ENCODE peak calls at places on chromosomes 3 and 15, in ten cellular contexts. D, C, N, G, U, V, R, T, Z and A are unnamed samples.

GRCh38 chr3:41307065-41307464 is 107.8 kb downstream of the CTNNB1 start:
- DNase-seq in D (no peak), C (no peak), N (no peak), G (no peak), U (no peak), V (no peak), R (no peak), T (peak; percentile 30), Z (no peak), A (no peak)

GRCh38 chr3:157046520-157046919 is 113.4 kb downstream of the CCNL1 start:
- DNase-seq in D (no peak), C (no peak), N (no peak), G (no peak), U (peak; percentile 48), V (no peak), R (no peak), T (no peak), Z (no peak), A (no peak)

GRCh38 chr15:99603828-99604227 is 38.0 kb downstream of the MEF2A start:
- DNase-seq in D (no peak), C (no peak), N (no peak), G (no peak), U (no peak), V (no peak), R (no peak), T (no peak), Z (no peak), A (no peak)

GRCh38 chr3:87575538-87575937 is 299.2 kb upstream of the POU1F1 start:
- DNase-seq in D (no peak), C (no peak), N (peak; percentile 17), G (peak; percentile 3), U (no peak), V (no peak), R (no peak), T (no peak), Z (peak; percentile 16), A (no peak)

GRCh38 chr3:118480101-118480860 is 554.4 kb downstream of the IGSF11 start:
- DNase-seq in D (no peak), C (no peak), N (no peak), G (peak; percentile 60), U (peak; percentile 63), V (no peak), R (no peak), T (no peak), Z (no peak), A (no peak)

GRCh38 chr15:52159645-52160044 is 31.5 kb downstream of the GNB5 start:
- DNase-seq in D (no peak), C (no peak), N (no peak), G (no peak), U (no peak), V (no peak), R (no peak), T (no peak), Z (no peak), A (no peak)

GRCh38 chr3:113035387-113035982 is 44.7 kb downstream of the GTPBP8 start:
- DNase-seq in D (peak; percentile 63), C (peak; percentile 32), N (peak; percentile 86), G (peak; percentile 92), U (peak; percentile 79), V (peak; percentile 40), R (peak; percentile 50), T (peak; percentile 69), Z (peak; percentile 77), A (peak; percentile 43)

GRCh38 chr3:34387831-34388564 is 589.6 kb downstream of the PDCD6IP start:
- DNase-seq in D (no peak), C (no peak), N (peak; percentile 6), G (peak; percentile 56), U (no peak), V (no peak), R (no peak), T (no peak), Z (no peak), A (no peak)

GRCh38 chr3:111473550-111473949 is 68.4 kb upstream of the CD96 start:
- DNase-seq in D (no peak), C (no peak), N (no peak), G (peak; percentile 52), U (no peak), V (no peak), R (peak; percentile 6), T (no peak), Z (peak; percentile 16), A (peak; percentile 33)

GRCh38 chr3:62727981-62728380 is 147.2 kb downstream of the CADPS start:
- DNase-seq in D (no peak), C (no peak), N (no peak), G (no peak), U (no peak), V (no peak), R (no peak), T (no peak), Z (no peak), A (no peak)

GRCh38 chr3:8705575-8705974 is 28.0 kb upstream of the CAV3 start:
- DNase-seq in D (no peak), C (no peak), N (no peak), G (no peak), U (no peak), V (peak; percentile 1), R (no peak), T (no peak), Z (no peak), A (no peak)

GRCh38 chr3:170563712-170564423 is 22.0 kb downstream of the SLC7A14 start:
- DNase-seq in D (peak; percentile 47), C (no peak), N (peak; percentile 14), G (peak; percentile 4), U (no peak), V (no peak), R (no peak), T (peak; percentile 70), Z (no peak), A (no peak)

GRCh38 chr15:51077565-51078153 is 17.0 kb downstream of the TNFAIP8L3 start:
- DNase-seq in D (peak; percentile 73), C (no peak), N (no peak), G (peak; percentile 96), U (no peak), V (peak; percentile 76), R (no peak), T (no peak), Z (peak; percentile 56), A (no peak)

GRCh38 chr3:78736863-78737262 is 1030.9 kb downstream of the ROBO1 start:
- DNase-seq in D (no peak), C (peak; percentile 40), N (no peak), G (no peak), U (no peak), V (no peak), R (no peak), T (no peak), Z (no peak), A (no peak)

GRCh38 chr15:98801234-98801561 is 152.9 kb downstream of the IGF1R start:
- DNase-seq in D (no peak), C (no peak), N (no peak), G (peak; percentile 61), U (no peak), V (no peak), R (no peak), T (no peak), Z (peak; percentile 88), A (peak; percentile 71)

GRCh38 chr15:90959894-90960293 is 5.2 kb downstream of the RCCD1 start:
- DNase-seq in D (peak; percentile 21), C (no peak), N (no peak), G (no peak), U (no peak), V (no peak), R (no peak), T (no peak), Z (no peak), A (no peak)

DNA sequence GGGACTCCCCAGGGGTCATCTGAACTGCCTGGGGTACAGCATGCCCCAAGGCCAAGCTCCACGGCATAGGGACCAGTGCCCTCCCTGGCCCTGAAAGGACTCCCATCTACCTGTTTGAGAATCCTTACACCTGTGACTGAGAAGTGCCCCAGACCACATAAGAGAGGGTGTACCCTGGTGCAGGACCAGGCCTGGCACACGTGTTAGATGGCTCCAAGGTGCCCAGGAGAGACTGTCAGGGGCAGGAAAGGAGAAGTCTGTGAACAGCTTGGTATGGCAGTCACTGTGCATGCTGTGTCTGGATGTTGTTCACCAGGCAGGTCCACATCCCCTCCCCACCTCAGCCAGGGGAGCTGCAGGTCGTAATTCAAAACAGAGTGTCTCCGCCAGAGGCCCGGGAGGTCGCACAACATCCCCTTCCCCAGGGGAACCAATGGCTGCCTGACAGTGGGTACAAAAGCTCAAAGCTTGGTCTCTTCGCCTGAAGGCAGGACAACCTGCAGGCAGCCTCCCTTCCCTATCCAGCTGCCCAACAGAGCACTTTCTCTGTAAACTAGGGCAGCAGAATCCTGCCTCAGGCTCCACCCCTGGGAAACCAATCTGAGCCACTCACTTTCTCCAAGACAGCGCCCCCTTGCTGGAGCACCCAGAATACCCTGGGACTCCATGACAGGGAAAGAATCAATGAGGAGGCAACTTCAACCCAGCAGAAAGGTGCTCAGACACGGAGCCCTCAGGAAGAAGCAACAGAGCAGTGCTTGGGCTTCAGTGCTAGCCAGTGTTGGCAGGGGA is 3.9 kb downstream of the NUP210 start:
- DNase-seq in D (no peak), C (no peak), N (no peak), G (peak; percentile 69), U (peak; percentile 59), V (no peak), R (no peak), T (no peak), Z (peak; percentile 41), A (peak; percentile 38)
- H3K79me2 ChIP-seq in D (no peaks in the 10 kb centered on the region), C (no peaks in the 10 kb centered on the region), N (peaks cover 75% of the 10 kb centered on the region), G (peaks cover 52% of the 10 kb centered on the region), U (peaks cover 82% of the 10 kb centered on the region), V (peaks cover 85% of the 10 kb centered on the region), R (peaks cover 80% of the 10 kb centered on the region), T (no peaks in the 10 kb centered on the region), Z (peaks cover 56% of the 10 kb centered on the region), A (peaks cover 88% of the 10 kb centered on the region)

DNA sequence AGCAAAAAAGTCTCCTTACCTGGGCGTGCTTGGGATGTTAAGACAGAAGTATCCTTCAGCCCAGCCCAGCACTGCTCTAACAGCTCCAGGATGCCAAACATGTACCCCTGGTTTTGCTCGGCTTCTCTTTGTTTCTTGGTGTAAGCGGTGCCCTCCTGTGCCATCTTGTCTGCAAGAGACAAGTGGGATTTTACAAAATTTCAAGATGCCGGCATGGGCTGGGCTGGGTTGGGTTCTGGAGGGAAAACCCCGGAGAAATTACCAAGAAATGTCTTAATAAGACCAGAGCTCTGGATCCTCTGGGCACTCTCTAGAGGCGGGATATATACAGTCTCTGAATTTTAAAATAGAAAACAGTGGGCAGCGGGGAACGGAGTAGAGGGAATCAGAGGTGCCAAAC is 4.6 kb upstream of the SOX14 start:
- DNase-seq in D (no peak), C (no peak), N (no peak), G (no peak), U (no peak), V (no peak), R (no peak), T (no peak), Z (no peak), A (no peak)
- H3K79me2 ChIP-seq in D (no peaks in the 10 kb centered on the region), C (no peaks in the 10 kb centered on the region), N (no peaks in the 10 kb centered on the region), G (no peaks in the 10 kb centered on the region), U (no peaks in the 10 kb centered on the region), V (no peaks in the 10 kb centered on the region), R (no peaks in the 10 kb centered on the region), T (no peaks in the 10 kb centered on the region), Z (no peaks in the 10 kb centered on the region), A (no peaks in the 10 kb centered on the region)

GRCh38 chr3:45689787-45690145 is 570 bp downstream of the SACM1L start:
- DNase-seq in D (peak; percentile 23), C (no peak), N (no peak), G (no peak), U (no peak), V (no peak), R (no peak), T (no peak), Z (no peak), A (no peak)
- H3K79me2 ChIP-seq in D (peaks cover 49% of the 10 kb centered on the region), C (peaks cover 54% of the 10 kb centered on the region), N (peaks cover 55% of the 10 kb centered on the region), G (peaks cover 53% of the 10 kb centered on the region), U (peaks cover 55% of the 10 kb centered on the region), V (peaks cover 56% of the 10 kb centered on the region), R (peaks cover 54% of the 10 kb centered on the region), T (peaks cover 55% of the 10 kb centered on the region), Z (peaks cover 55% of the 10 kb centered on the region), A (peaks cover 60% of the 10 kb centered on the region)

GRCh38 chr15:93649691-93650235 is 560.8 kb upstream of the RGMA start:
- DNase-seq in D (no peak), C (no peak), N (no peak), G (no peak), U (no peak), V (no peak), R (no peak), T (no peak), Z (no peak), A (no peak)
- H3K79me2 ChIP-seq in D (no peaks in the 10 kb centered on the region), C (no peaks in the 10 kb centered on the region), N (no peaks in the 10 kb centered on the region), G (no peaks in the 10 kb centered on the region), U (no peaks in the 10 kb centered on the region), V (no peaks in the 10 kb centered on the region), R (no peaks in the 10 kb centered on the region), T (no peaks in the 10 kb centered on the region), Z (no peaks in the 10 kb centered on the region), A (no peaks in the 10 kb centered on the region)